ENCODE peak calls at places on chromosomes 6 and 20, in nine cellular contexts. N, O, V, A, D, U, P, J and Q are unnamed samples.

GRCh38 chr6:27545271-27546046 is 72.6 kb upstream of the ZNF184 start:
- DNase-seq in N (peak; percentile 83), D (peak; percentile 43), J (peak; percentile 64), O (no peak), P (no peak), A (no peak), V (no peak), U (peak; percentile 71), Q (peak; percentile 58)

GRCh38 chr6:134176283-134176975 is 124.0 kb upstream of the SLC2A12 start:
- DNase-seq in N (peak; percentile 69), D (peak; percentile 62), A (no peak), P (peak; percentile 62), V (peak; percentile 59), U (no peak), J (peak; percentile 72), O (peak; percentile 74), Q (peak; percentile 25)

GRCh38 chr6:128112494-128112893 is 211.6 kb upstream of the THEMIS start:
- DNase-seq in V (no peak), D (peak; percentile 62), J (no peak), U (no peak), O (no peak), P (no peak), A (no peak), N (no peak), Q (no peak)

GRCh38 chr20:48722737-48723191 is 105.0 kb downstream of the PREX1 start:
- DNase-seq in U (no peak), J (peak; percentile 62), O (no peak), A (peak; percentile 35), P (peak; percentile 74), V (no peak), N (peak; percentile 18), D (peak; percentile 33), Q (no peak)

GRCh38 chr6:170212051-170212756 is 78.7 kb downstream of the DLL1 start:
- DNase-seq in V (peak; percentile 10), D (no peak), U (no peak), A (no peak), O (no peak), N (no peak), J (no peak), P (no peak), Q (no peak)

GRCh38 chr6:9620687-9621086 is 794.2 kb downstream of the TFAP2A start:
- DNase-seq in N (no peak), P (no peak), O (no peak), U (no peak), A (no peak), V (no peak), D (no peak), J (no peak), Q (no peak)

GRCh38 chr6:152170702-152171667 is 363.5 kb downstream of the ESR1 start:
- DNase-seq in U (no peak), V (no peak), A (no peak), O (no peak), D (no peak), N (peak; percentile 6), J (peak; percentile 72), P (peak; percentile 31), Q (peak; percentile 50)

GRCh38 chr6:160015778-160016684 is 47.1 kb downstream of the IGF2R start:
- DNase-seq in J (no peak), P (no peak), V (no peak), N (no peak), D (no peak), A (no peak), U (no peak), O (no peak), Q (no peak)

GRCh38 chr6:40671338-40672050 is 84.3 kb upstream of the LRFN2 start:
- DNase-seq in P (peak; percentile 34), J (no peak), N (no peak), D (no peak), A (no peak), V (no peak), U (no peak), O (no peak), Q (no peak)

GRCh38 chr6:35719830-35720733 is 16.8 kb upstream of the ARMC12 start:
- DNase-seq in P (no peak), V (peak; percentile 46), J (peak; percentile 69), A (no peak), O (peak; percentile 32), D (peak; percentile 62), N (peak; percentile 58), U (no peak), Q (peak; percentile 79)

GRCh38 chr6:66771626-66772025 is 1064.6 kb upstream of the EYS start:
- DNase-seq in U (no peak), V (no peak), O (no peak), N (no peak), J (peak; percentile 56), D (no peak), A (no peak), P (no peak), Q (no peak)

GRCh38 chr6:37135835-37136694 is 33.9 kb upstream of the PIM1 start:
- DNase-seq in V (peak; percentile 60), D (peak; percentile 31), N (no peak), A (no peak), O (no peak), U (no peak), J (peak; percentile 43), P (no peak), Q (no peak)

GRCh38 chr6:144840619-144841018 is 555.5 kb downstream of the UTRN start:
- DNase-seq in O (no peak), N (no peak), U (no peak), D (no peak), A (no peak), J (no peak), P (no peak), V (no peak), Q (no peak)

GRCh38 chr6:14858808-14859207 is 387.1 kb upstream of the JARID2 start:
- DNase-seq in P (no peak), D (no peak), V (no peak), J (no peak), U (no peak), A (no peak), O (no peak), N (no peak), Q (no peak)

GRCh38 chr6:94323853-94324252 is 904.5 kb upstream of the EPHA7 start:
- DNase-seq in V (no peak), D (peak; percentile 1), J (peak; percentile 1), N (peak; percentile 66), P (no peak), U (no peak), A (no peak), O (no peak), Q (no peak)

GRCh38 chr6:117907600-117908245 is 659 bp downstream of the SLC35F1 start:
- DNase-seq in V (no peak), D (peak; percentile 4), U (no peak), A (no peak), P (no peak), J (no peak), O (peak; percentile 10), N (peak; percentile 71), Q (peak; percentile 18)

GRCh38 chr6:91498576-91498975 is 911.7 kb upstream of the MAP3K7 start:
- DNase-seq in U (no peak), P (no peak), J (no peak), D (no peak), O (no peak), A (no peak), N (peak; percentile 6), V (no peak), Q (no peak)

GRCh38 chr6:33992191-33992590 is 153.7 kb downstream of the GRM4 start:
- DNase-seq in V (no peak), N (no peak), P (peak; percentile 17), D (no peak), A (no peak), U (no peak), J (no peak), O (no peak), Q (no peak)

GRCh38 chr20:56945057-56945456 is 316.0 kb downstream of the TFAP2C start:
- DNase-seq in A (no peak), U (no peak), V (no peak), N (no peak), J (no peak), O (no peak), P (no peak), D (no peak), Q (no peak)
- TF ChIP-seq CTCF in A (no peak), U (no peak), V (no peak), N (peak; percentile 12), J (no peak), O (no peak), P (no peak), D (no peak), Q (no peak)

DNA sequence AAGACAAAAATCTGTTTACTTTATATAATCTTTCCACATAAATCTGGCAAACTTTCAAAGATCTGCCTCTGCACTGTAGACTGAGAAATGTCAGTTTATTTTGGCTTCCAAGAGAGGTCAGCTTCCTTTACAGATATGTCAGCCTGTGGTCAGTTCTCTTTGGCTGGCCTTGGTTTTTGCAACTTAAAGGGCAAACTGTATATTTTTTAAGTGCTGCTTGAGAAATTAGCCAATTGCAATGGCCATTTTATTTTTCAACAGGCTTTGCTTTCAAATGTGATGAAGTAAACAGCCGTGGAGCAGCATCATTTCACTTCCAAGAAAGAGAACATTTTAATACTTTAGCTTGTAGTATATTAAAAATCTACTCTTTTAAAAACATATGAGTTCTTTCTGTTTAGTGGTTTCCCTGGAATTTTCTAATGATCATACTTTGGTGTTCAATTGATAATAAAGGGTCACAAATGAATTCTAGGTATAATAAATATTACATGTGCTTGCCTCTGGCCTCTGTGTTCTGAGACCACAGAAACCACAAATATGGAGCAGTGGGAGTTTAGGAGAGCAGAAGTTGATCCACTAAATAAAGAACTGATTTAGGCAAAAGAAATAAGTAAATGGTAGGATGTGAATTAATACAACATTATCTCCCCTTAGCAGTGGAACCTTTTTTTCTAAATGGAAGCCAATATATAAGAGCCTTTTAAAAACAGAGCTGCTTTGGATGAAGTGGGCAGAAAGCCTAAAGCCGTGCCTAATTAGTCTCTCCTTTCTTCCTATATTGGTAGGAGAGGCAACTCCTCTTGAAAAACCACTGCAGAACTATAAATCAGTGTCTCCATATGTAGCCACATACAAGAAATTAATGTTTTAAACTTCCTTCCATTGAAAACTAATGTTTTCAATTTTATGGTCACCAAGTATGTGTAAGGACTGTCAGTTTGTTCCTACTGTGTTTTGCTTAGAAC is 16.2 kb downstream of the ADGRB3 start:
- DNase-seq in D (no peak), U (no peak), A (no peak), J (peak; percentile 61), N (no peak), P (no peak), V (no peak), O (no peak), Q (no peak)
- TF ChIP-seq CTCF in D (no peak), U (no peak), A (no peak), J (no peak), N (no peak), P (no peak), V (no peak), O (no peak), Q (no peak)

DNA sequence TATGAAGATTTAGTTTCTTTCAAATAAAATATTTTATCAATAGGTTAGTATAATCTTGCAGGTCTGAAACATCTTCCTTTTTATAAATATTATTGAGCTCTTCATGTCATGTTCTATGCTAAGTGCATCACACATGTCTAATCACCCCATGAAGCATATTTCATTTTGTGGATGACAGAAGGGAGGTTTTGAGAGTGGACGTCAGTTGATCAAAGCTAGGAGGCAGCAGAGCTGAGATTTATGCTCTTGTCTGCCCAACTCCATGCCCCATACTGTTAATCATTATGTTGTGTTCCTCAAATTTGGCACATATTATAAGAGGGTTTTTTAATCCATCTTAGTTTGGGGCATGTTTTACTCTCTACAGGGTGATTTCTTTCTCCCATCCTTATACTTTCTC is 22.7 kb downstream of the DSE start:
- DNase-seq in V (no peak), J (no peak), D (no peak), N (no peak), O (no peak), U (no peak), P (no peak), A (no peak), Q (no peak)
- TF ChIP-seq CTCF in V (no peak), J (peak; percentile 21), D (no peak), N (peak; percentile 48), O (peak; percentile 32), U (no peak), P (no peak), A (no peak), Q (peak; percentile 40)

GRCh38 chr20:22385602-22386299 is 198.6 kb downstream of the FOXA2 start:
- DNase-seq in V (no peak), D (no peak), J (peak; percentile 33), A (peak; percentile 64), N (peak; percentile 32), P (peak; percentile 34), O (no peak), U (no peak), Q (no peak)
- TF ChIP-seq CTCF in V (no peak), D (no peak), J (peak; percentile 41), A (peak; percentile 90), N (peak; percentile 68), P (peak; percentile 37), O (no peak), U (no peak), Q (no peak)